ENCODE peak calls at places on chromosomes 6 and 20, in eight cellular contexts. L, C, H, T, O, Q, E and K are unnamed samples.
A peak's percentile ranks its signal among the peaks of the same experiment; 100 is the strongest.

GRCh38 chr6:130843575-130844320 is 16.5 kb downstream of the SMLR1 start:
- DNase-seq in L (no peak), C (no peak), H (no peak), T (no peak), O (peak; percentile 28), Q (peak; percentile 50), E (no peak), K (no peak)

GRCh38 chr6:117157448-117157847 is 107.9 kb upstream of the VGLL2 start:
- DNase-seq in L (no peak), C (no peak), H (no peak), T (no peak), O (no peak), Q (no peak), E (no peak), K (no peak)

GRCh38 chr6:149830731-149831379 is 33.3 kb downstream of the LRP11 start:
- DNase-seq in L (no peak), C (no peak), H (no peak), T (no peak), O (no peak), Q (no peak), E (no peak), K (no peak)

GRCh38 chr6:132204606-132205005 is 196.7 kb downstream of the MOXD1 start:
- DNase-seq in L (no peak), C (no peak), H (no peak), T (no peak), O (no peak), Q (no peak), E (no peak), K (no peak)

GRCh38 chr6:39411001-39411400 is 88.5 kb upstream of the KCNK16 start:
- DNase-seq in L (no peak), C (no peak), H (no peak), T (no peak), O (no peak), Q (no peak), E (no peak), K (no peak)

GRCh38 chr6:72042088-72042487 is 155.7 kb downstream of the RIMS1 start:
- DNase-seq in L (no peak), C (no peak), H (no peak), T (no peak), O (no peak), Q (peak; percentile 9), E (no peak), K (peak; percentile 2)

GRCh38 chr20:43361526-43361925 is 96.2 kb upstream of the SRSF6 start:
- DNase-seq in L (no peak), C (no peak), H (no peak), T (no peak), O (no peak), Q (no peak), E (no peak), K (no peak)

GRCh38 chr6:33744001-33744848 is 2.5 kb downstream of the IP6K3 start:
- DNase-seq in L (peak; percentile 71), C (peak; percentile 85), H (peak; percentile 39), T (peak; percentile 66), O (peak; percentile 42), Q (peak; percentile 89), E (peak; percentile 83), K (peak; percentile 63)

GRCh38 chr20:5745416-5745968 is 4.7 kb upstream of the SHLD1 start:
- DNase-seq in L (no peak), C (no peak), H (no peak), T (no peak), O (no peak), Q (no peak), E (no peak), K (no peak)

GRCh38 chr6:26464014-26464413 is 6.3 kb downstream of the BTN2A1 start:
- DNase-seq in L (no peak), C (no peak), H (no peak), T (no peak), O (no peak), Q (no peak), E (no peak), K (no peak)

GRCh38 chr6:29251741-29252140 is 49.8 kb upstream of the OR14J1 start:
- DNase-seq in L (no peak), C (no peak), H (no peak), T (no peak), O (no peak), Q (no peak), E (no peak), K (no peak)

GRCh38 chr6:41446907-41447545 is 99.2 kb upstream of the FOXP4 start:
- DNase-seq in L (no peak), C (no peak), H (no peak), T (no peak), O (no peak), Q (no peak), E (no peak), K (no peak)

DNA sequence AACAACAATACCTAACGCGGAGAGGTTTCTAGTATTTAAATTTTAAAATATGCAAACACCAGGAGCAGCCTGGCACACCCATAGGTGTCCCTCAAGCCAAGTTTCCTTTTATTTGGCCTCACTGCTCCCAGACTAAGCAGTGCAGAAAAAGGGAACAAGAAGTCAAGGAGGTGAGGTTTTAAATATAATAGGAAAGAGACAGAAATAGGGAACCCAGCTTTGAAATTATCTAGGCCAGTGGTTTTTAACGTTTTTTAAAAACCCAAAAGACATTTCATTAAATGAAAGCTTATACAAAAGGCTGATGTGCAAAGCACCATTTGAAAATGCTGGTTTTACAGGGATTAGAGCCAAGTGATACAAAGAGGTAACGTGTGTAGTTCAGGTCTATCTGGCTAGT is 109.7 kb downstream of the SLC22A3 start:
- DNase-seq in L (no peak), C (no peak), H (no peak), T (no peak), O (no peak), Q (no peak), E (no peak), K (no peak)
- H3K27ac ChIP-seq in L (no peak overlapping the region), C (no peak overlapping the region), H (no peak overlapping the region), T (no peak overlapping the region), O (no peak overlapping the region), Q (no peak overlapping the region), E (no peak overlapping the region), K (no peak overlapping the region)

GRCh38 chr6:111668410-111668809 is 62.7 kb upstream of the TRAF3IP2 start:
- DNase-seq in L (no peak), C (no peak), H (no peak), T (no peak), O (no peak), Q (no peak), E (no peak), K (no peak)

GRCh38 chr6:111667921-111668320 is 62.2 kb upstream of the TRAF3IP2 start:
- DNase-seq in L (no peak), C (no peak), H (no peak), T (no peak), O (no peak), Q (no peak), E (no peak), K (no peak)

GRCh38 chr6:111664565-111665039 is 58.9 kb upstream of the TRAF3IP2 start:
- DNase-seq in L (peak; percentile 38), C (no peak), H (no peak), T (no peak), O (no peak), Q (no peak), E (no peak), K (no peak)

GRCh38 chr6:111669326-111669725 is 63.6 kb upstream of the TRAF3IP2 start:
- DNase-seq in L (no peak), C (no peak), H (no peak), T (no peak), O (no peak), Q (no peak), E (no peak), K (no peak)

GRCh38 chr6:111666812-111667211 is 61.1 kb upstream of the TRAF3IP2 start:
- DNase-seq in L (no peak), C (no peak), H (no peak), T (no peak), O (no peak), Q (no peak), E (no peak), K (no peak)
- H3K27ac ChIP-seq in L (peak overlapping the region; percentile 77), C (peak overlapping the region; percentile 39), H (no peak overlapping the region), T (no peak overlapping the region), O (no peak overlapping the region), Q (no peak overlapping the region), E (no peak overlapping the region), K (no peak overlapping the region)

GRCh38 chr20:11219192-11219591 is 545.4 kb upstream of the JAG1 start:
- DNase-seq in L (no peak), C (no peak), H (no peak), T (no peak), O (no peak), Q (no peak), E (no peak), K (no peak)

GRCh38 chr20:11221046-11221445 is 547.2 kb upstream of the JAG1 start:
- DNase-seq in L (no peak), C (no peak), H (no peak), T (no peak), O (no peak), Q (no peak), E (no peak), K (no peak)

GRCh38 chr20:11216451-11217314 is 542.9 kb upstream of the JAG1 start:
- DNase-seq in L (peak; percentile 17), C (no peak), H (no peak), T (no peak), O (no peak), Q (no peak), E (peak; percentile 30), K (no peak)

GRCh38 chr20:11217322-11217989 is 543.7 kb upstream of the JAG1 start:
- DNase-seq in L (no peak), C (no peak), H (no peak), T (no peak), O (no peak), Q (no peak), E (no peak), K (no peak)

GRCh38 chr20:11218035-11218680 is 544.4 kb upstream of the JAG1 start:
- DNase-seq in L (no peak), C (no peak), H (no peak), T (no peak), O (no peak), Q (no peak), E (no peak), K (no peak)
- H3K27ac ChIP-seq in L (no peak overlapping the region), C (no peak overlapping the region), H (no peak overlapping the region), T (no peak overlapping the region), O (no peak overlapping the region), Q (no peak overlapping the region), E (peak overlapping the region; percentile 9), K (no peak overlapping the region)

DNA sequence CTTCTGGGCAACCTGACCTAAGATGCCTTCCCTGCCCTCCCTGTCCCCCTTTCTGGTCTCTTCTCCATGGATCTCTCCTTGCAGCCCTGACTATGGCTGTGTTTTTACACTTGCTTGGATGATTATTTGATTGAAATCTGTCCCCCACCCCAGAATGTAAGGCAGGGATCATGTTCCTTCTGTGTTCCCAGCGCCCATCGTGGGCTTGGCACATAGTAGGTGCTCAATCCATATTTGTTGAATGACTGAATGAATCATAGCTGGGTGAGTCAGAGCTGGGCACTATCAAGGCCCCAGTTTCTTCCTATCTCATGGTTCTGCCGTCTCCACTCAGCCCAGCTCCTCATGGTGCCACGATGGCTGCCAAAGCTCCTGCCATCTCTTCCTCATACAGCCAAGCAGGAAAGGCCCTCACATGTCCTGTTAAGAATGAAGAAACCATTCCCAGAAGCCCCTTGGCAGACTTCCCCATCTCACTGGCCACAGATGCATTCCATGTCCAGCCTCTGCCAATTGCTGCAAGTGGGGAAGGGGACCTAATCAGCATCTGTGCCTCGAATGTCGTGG is 29.0 kb downstream of the CEBPB start:
- DNase-seq in L (no peak), C (no peak), H (no peak), T (no peak), O (no peak), Q (no peak), E (no peak), K (no peak)
- H3K27ac ChIP-seq in L (no peak overlapping the region), C (no peak overlapping the region), H (no peak overlapping the region), T (no peak overlapping the region), O (no peak overlapping the region), Q (no peak overlapping the region), E (peak overlapping the region; percentile 52), K (no peak overlapping the region)